ENCODE peak calls at places on chromosome 2, in four cellular contexts. One of them, this sample, is unnamed. For H3K4me1 and H3K36me3, the result is how much of the 10 kb centered on the place peaks cover.

GRCh38 chr2:216355738-216356137 is 16.5 kb downstream of the MARCHF4 start:
- DNase-seq in effector memory CD4-positive, alpha-beta T cell: no peak
- DNase-seq in heart right ventricle: no peak
- DNase-seq in Peyer's patch: no peak
- DNase-seq in this sample: no peak

GRCh38 chr2:29060491-29060890 is 13.8 kb downstream of the PCARE start:
- DNase-seq in Peyer's patch: no peak
- DNase-seq in effector memory CD4-positive, alpha-beta T cell: no peak
- DNase-seq in heart right ventricle: no peak
- DNase-seq in this sample: no peak

GRCh38 chr2:190408538-190409271 is 550 bp downstream of the MFSD6 start:
- DNase-seq in Peyer's patch: peak
- DNase-seq in heart right ventricle: peak
- DNase-seq in effector memory CD4-positive, alpha-beta T cell: peak
- DNase-seq in this sample: no peak

GRCh38 chr2:37829202-37829601 is 95.9 kb upstream of the RMDN2 start:
- DNase-seq in effector memory CD4-positive, alpha-beta T cell: no peak
- DNase-seq in Peyer's patch: no peak
- DNase-seq in heart right ventricle: peak
- DNase-seq in this sample: no peak

GRCh38 chr2:42860518-42861094 is 68.2 kb upstream of the HAAO start:
- DNase-seq in Peyer's patch: no peak
- DNase-seq in heart right ventricle: no peak
- DNase-seq in effector memory CD4-positive, alpha-beta T cell: no peak
- DNase-seq in this sample: no peak

GRCh38 chr2:20378891-20379519 is 28.4 kb upstream of the PUM2 start:
- DNase-seq in effector memory CD4-positive, alpha-beta T cell: no peak
- DNase-seq in heart right ventricle: peak
- DNase-seq in Peyer's patch: peak
- DNase-seq in this sample: peak

GRCh38 chr2:231685349-231686191 is 22.8 kb upstream of the PTMA start:
- DNase-seq in Peyer's patch: no peak
- DNase-seq in effector memory CD4-positive, alpha-beta T cell: no peak
- DNase-seq in heart right ventricle: no peak
- DNase-seq in this sample: no peak

GRCh38 chr2:170461875-170462274 is 253.3 kb upstream of the SP5 start:
- DNase-seq in effector memory CD4-positive, alpha-beta T cell: no peak
- DNase-seq in heart right ventricle: no peak
- DNase-seq in Peyer's patch: no peak
- DNase-seq in this sample: no peak

GRCh38 chr2:40318931-40319330 is 133.0 kb downstream of the SLC8A1 start:
- DNase-seq in effector memory CD4-positive, alpha-beta T cell: no peak
- DNase-seq in Peyer's patch: no peak
- DNase-seq in heart right ventricle: no peak
- DNase-seq in this sample: no peak

GRCh38 chr2:233700028-233700635 is 7.4 kb downstream of the UGT1A6 start:
- DNase-seq in Peyer's patch: no peak
- DNase-seq in heart right ventricle: no peak
- DNase-seq in effector memory CD4-positive, alpha-beta T cell: no peak
- DNase-seq in this sample: no peak

GRCh38 chr2:162327134-162327769 is 8.8 kb upstream of the IFIH1 start:
- DNase-seq in effector memory CD4-positive, alpha-beta T cell: no peak
- DNase-seq in Peyer's patch: no peak
- DNase-seq in heart right ventricle: no peak
- DNase-seq in this sample: no peak

GRCh38 chr2:16718551-16719404 is 53.1 kb upstream of the CYRIA start:
- DNase-seq in effector memory CD4-positive, alpha-beta T cell: no peak
- DNase-seq in heart right ventricle: no peak
- DNase-seq in Peyer's patch: no peak
- DNase-seq in this sample: no peak

GRCh38 chr2:16716051-16716450 is 50.4 kb upstream of the CYRIA start:
- DNase-seq in heart right ventricle: no peak
- DNase-seq in effector memory CD4-positive, alpha-beta T cell: no peak
- DNase-seq in Peyer's patch: no peak
- DNase-seq in this sample: no peak

GRCh38 chr2:16716944-16717343 is 51.3 kb upstream of the CYRIA start:
- DNase-seq in heart right ventricle: no peak
- DNase-seq in Peyer's patch: no peak
- DNase-seq in effector memory CD4-positive, alpha-beta T cell: no peak
- DNase-seq in this sample: no peak

GRCh38 chr2:16719409-16719808 is 53.8 kb upstream of the CYRIA start:
- DNase-seq in effector memory CD4-positive, alpha-beta T cell: no peak
- DNase-seq in heart right ventricle: no peak
- DNase-seq in Peyer's patch: no peak
- DNase-seq in this sample: no peak

GRCh38 chr2:16717477-16717876 is 51.8 kb upstream of the CYRIA start:
- DNase-seq in effector memory CD4-positive, alpha-beta T cell: no peak
- DNase-seq in heart right ventricle: no peak
- DNase-seq in Peyer's patch: no peak
- DNase-seq in this sample: no peak
- H3K4me3 ChIP-seq in effector memory CD4-positive, alpha-beta T cell: no peak
- H3K4me3 ChIP-seq in heart right ventricle: no peak
- H3K4me3 ChIP-seq in Peyer's patch: no peak
- H3K4me3 ChIP-seq in this sample: no peak

DNA sequence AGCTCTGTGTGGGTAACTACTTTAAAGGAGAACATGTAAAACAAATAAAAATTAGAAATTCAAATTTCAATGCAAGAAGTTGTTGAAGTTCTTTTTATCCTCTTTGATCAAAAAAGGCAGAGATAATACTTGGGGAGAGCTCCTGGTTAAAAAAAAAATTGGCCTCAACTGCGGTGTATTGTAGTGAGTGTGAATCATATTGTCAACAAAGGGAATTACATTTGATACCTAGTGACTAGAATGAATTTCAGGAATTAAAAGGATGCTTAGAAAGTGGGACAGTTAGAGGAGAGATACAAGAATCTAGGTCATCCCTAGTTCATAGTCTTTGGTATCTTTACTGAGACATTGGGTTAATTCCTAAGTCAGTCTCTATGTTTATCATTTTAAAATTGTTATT is 473.0 kb downstream of the CCDC85A start:
- DNase-seq in heart right ventricle: no peak
- DNase-seq in effector memory CD4-positive, alpha-beta T cell: no peak
- DNase-seq in Peyer's patch: no peak
- DNase-seq in this sample: no peak
- H3K4me1 ChIP-seq in heart right ventricle: under half
- H3K4me1 ChIP-seq in effector memory CD4-positive, alpha-beta T cell: under half
- H3K4me1 ChIP-seq in Peyer's patch: under half
- H3K4me1 ChIP-seq in this sample: under half

GRCh38 chr2:218275368-218276072 is 5.2 kb downstream of the PNKD start:
- DNase-seq in heart right ventricle: no peak
- DNase-seq in effector memory CD4-positive, alpha-beta T cell: no peak
- DNase-seq in Peyer's patch: no peak
- DNase-seq in this sample: no peak
- H3K36me3 ChIP-seq in heart right ventricle: under half
- H3K36me3 ChIP-seq in effector memory CD4-positive, alpha-beta T cell: half or more
- H3K36me3 ChIP-seq in Peyer's patch: half or more
- H3K36me3 ChIP-seq in this sample: half or more

DNA sequence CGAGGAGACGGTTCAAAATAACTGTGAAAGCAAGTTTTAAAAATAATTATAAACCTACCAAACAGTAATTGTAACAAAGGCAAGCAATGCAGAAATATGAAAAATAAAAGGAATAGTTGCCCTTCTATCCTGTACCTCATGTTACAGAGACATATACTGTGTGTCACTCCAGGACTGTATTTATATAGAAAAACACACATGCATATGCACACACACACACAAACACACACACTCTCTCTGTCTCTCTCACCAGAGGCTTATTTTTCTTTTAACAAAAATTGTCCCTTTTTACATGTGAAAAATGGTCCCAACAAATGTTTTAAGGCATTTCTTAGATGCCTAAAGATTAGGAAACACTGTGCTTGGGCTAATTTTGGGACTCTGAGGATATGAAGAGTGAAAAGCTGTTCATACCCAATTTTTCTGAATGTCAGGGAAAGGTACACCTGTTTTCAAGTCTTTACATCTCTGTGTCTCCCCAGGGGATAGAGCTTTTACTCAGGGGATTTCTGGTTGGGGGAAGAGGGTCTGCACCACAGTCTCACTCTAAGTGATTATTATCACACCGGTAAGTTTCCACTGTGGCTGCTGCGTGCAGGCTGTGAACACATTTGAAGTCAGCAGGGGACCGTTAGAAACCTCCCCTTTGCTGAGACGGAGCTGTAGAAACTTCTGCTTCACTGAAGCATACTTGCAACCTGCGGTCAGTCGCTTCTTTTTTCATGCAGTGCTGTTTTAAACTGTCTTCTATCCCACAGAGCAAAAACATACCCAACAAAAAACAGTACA is 51.4 kb upstream of the SPAG16 start:
- DNase-seq in effector memory CD4-positive, alpha-beta T cell: peak
- DNase-seq in Peyer's patch: peak
- DNase-seq in heart right ventricle: no peak
- DNase-seq in this sample: no peak
- H3K4me3 ChIP-seq in effector memory CD4-positive, alpha-beta T cell: no peak
- H3K4me3 ChIP-seq in Peyer's patch: no peak
- H3K4me3 ChIP-seq in heart right ventricle: no peak
- H3K4me3 ChIP-seq in this sample: no peak

DNA sequence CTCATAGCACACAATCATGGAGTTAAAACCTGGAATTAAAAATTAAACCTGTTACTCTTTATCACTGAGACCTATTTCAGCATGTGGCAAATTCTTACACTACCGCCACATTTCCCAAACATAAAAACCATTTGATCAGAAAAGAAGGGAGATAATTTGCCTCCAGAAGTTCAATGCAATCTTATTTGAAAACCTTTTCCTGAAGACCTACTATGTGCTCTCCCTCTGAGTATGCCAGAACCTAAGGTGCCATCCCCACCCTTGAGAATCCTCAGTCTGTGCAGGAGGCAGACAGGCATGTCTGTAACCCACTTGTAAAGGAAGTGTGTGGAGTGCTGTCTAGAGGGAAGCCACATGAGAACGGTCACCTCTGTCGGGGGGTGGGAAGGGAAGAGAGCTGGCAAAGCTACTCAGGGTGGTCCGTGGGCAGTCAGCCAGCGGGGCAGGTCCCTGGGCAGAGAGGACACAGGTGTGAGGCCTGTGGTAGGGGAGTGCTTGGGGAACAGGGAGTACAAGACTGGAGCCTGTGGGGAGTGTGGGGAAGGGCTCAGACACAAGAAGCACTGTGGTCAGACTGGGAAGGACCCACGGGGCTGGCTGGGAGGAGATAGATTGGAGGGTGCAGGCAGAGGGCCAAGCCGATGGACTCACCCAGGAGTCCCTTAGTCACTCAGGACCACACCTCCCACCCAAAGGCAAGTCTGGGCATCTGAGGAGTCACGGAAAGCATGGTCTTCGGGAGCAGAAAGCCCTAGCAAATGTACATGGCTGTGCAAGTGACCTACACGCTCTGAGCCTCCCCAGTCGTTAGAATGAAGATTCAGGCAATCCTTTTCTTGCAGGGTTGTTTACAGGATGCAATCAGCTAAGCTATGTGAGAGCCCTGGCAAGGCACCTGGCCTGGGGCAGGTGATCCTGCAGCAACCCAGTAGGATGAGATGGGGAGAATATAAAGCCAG is 22.8 kb downstream of the CRACDL start:
- DNase-seq in effector memory CD4-positive, alpha-beta T cell: no peak
- DNase-seq in heart right ventricle: no peak
- DNase-seq in Peyer's patch: no peak
- DNase-seq in this sample: peak
- H3K4me1 ChIP-seq in effector memory CD4-positive, alpha-beta T cell: under half
- H3K4me1 ChIP-seq in heart right ventricle: under half
- H3K4me1 ChIP-seq in Peyer's patch: under half
- H3K4me1 ChIP-seq in this sample: half or more

GRCh38 chr2:206023183-206023582 is 62.8 kb downstream of the INO80D start:
- DNase-seq in effector memory CD4-positive, alpha-beta T cell: no peak
- DNase-seq in Peyer's patch: no peak
- DNase-seq in heart right ventricle: no peak
- DNase-seq in this sample: no peak
- H3K36me3 ChIP-seq in effector memory CD4-positive, alpha-beta T cell: under half
- H3K36me3 ChIP-seq in Peyer's patch: under half
- H3K36me3 ChIP-seq in heart right ventricle: under half
- H3K36me3 ChIP-seq in this sample: under half

GRCh38 chr2:218883491-218884490 is 3.1 kb downstream of the WNT10A start:
- DNase-seq in Peyer's patch: peak
- DNase-seq in heart right ventricle: no peak
- DNase-seq in effector memory CD4-positive, alpha-beta T cell: peak
- DNase-seq in this sample: no peak
- H3K4me3 ChIP-seq in Peyer's patch: peak
- H3K4me3 ChIP-seq in heart right ventricle: no peak
- H3K4me3 ChIP-seq in effector memory CD4-positive, alpha-beta T cell: no peak
- H3K4me3 ChIP-seq in this sample: peak

This sample was measured in RWPE2.